ENCODE peak calls at places on chromosome 17, in four cellular contexts. T is IMR-90; J is HCT116; X is CD4-positive, alpha-beta T cell. Q is an unnamed sample.

GRCh38 chr17:63150466-63150865 is 184.4 kb downstream of the TANC2 start:
- DNase-seq in T (no peak), J (no peak), X (no peak), Q (no peak)

GRCh38 chr17:48542956-48543853 is 1.7 kb downstream of the HOXB2 start:
- DNase-seq in T (peak), J (no peak), X (peak), Q (peak)

GRCh38 chr17:16491703-16492612 is at the start of gene LRRC75A:
- DNase-seq in T (peak), J (no peak), X (peak), Q (peak)

GRCh38 chr17:4327638-4328037 is 38.8 kb downstream of the UBE2G1 start:
- DNase-seq in T (peak), J (peak), X (no peak), Q (no peak)

GRCh38 chr17:71689782-71690181 is 431.0 kb upstream of the SOX9 start:
- DNase-seq in T (no peak), J (no peak), X (no peak), Q (no peak)

GRCh38 chr17:40534431-40535189 is 30.7 kb downstream of the CCR7 start:
- DNase-seq in T (no peak), J (no peak), X (no peak), Q (no peak)

GRCh38 chr17:47213540-47213939 is 4.4 kb downstream of the MYL4 start:
- DNase-seq in T (no peak), J (no peak), X (no peak), Q (no peak)

GRCh38 chr17:81164464-81165245 is 652 bp upstream of the PVALEF start:
- DNase-seq in T (no peak), J (no peak), X (no peak), Q (no peak)

GRCh38 chr17:67994827-67995567 is 1.3 kb downstream of the C17orf58 start:
- DNase-seq in T (peak), J (no peak), X (no peak), Q (no peak)

GRCh38 chr17:1485311-1485747 is 7.2 kb downstream of the MYO1C start:
- DNase-seq in T (no peak), J (no peak), X (no peak), Q (peak)

GRCh38 chr17:69523252-69523861 is 108.9 kb downstream of the MAP2K6 start:
- DNase-seq in T (peak), J (peak), X (no peak), Q (no peak)

GRCh38 chr17:61363601-61364462 is 35.8 kb upstream of the TBX2 start:
- DNase-seq in T (no peak), J (no peak), X (no peak), Q (no peak)

GRCh38 chr17:31582151-31582907 is 190.9 kb downstream of the RAB11FIP4 start:
- DNase-seq in T (peak), J (no peak), X (no peak), Q (no peak)

GRCh38 chr17:55964191-55964590 is 189.1 kb upstream of the ANKFN1 start:
- DNase-seq in T (no peak), J (no peak), X (no peak), Q (no peak)

GRCh38 chr17:79691931-79692330 is 38.8 kb upstream of the ENPP7 start:
- DNase-seq in T (no peak), J (no peak), X (no peak), Q (no peak)

GRCh38 chr17:78781339-78782304 is at the start of gene CYTH1:
- DNase-seq in T (no peak), J (no peak), X (peak), Q (peak)

GRCh38 chr17:19380551-19381284 is 2.4 kb downstream of the MAPK7 start:
- DNase-seq in T (no peak), J (no peak), X (no peak), Q (no peak)

GRCh38 chr17:5014357-5014756 is 16.6 kb downstream of the KIF1C start:
- DNase-seq in T (no peak), J (no peak), X (no peak), Q (no peak)

GRCh38 chr17:64219571-64219970 is 43.5 kb downstream of the TEX2 start:
- DNase-seq in T (no peak), J (no peak), X (no peak), Q (no peak)

GRCh38 chr17:40702271-40702670 is 1.3 kb downstream of the KRT24 start:
- DNase-seq in T (no peak), J (no peak), X (no peak), Q (no peak)

GRCh38 chr17:42695500-42695899 is 13.2 kb downstream of the CNTNAP1 start:
- DNase-seq in T (no peak), J (no peak), X (no peak), Q (no peak)

GRCh38 chr17:29709861-29710849 is 87.4 kb upstream of the CORO6 start:
- DNase-seq in T (peak), J (no peak), X (no peak), Q (no peak)

GRCh38 chr17:57568340-57568739 is 176.8 kb downstream of the CCDC182 start:
- DNase-seq in T (no peak), J (no peak), X (no peak), Q (no peak)

GRCh38 chr17:45895304-45895968 is 1.1 kb downstream of the MAPT start:
- DNase-seq in T (no peak), J (no peak), X (peak), Q (no peak)
- TF ChIP-seq CTCF in T (no peak), J (no peak), X (no peak), Q (no peak)

GRCh38 chr17:76709077-76709950 is 1.5 kb downstream of the MXRA7 start:
- DNase-seq in T (peak), J (no peak), X (no peak), Q (no peak)
- TF ChIP-seq CTCF in T (peak), J (no peak), X (no peak), Q (no peak)

DNA sequence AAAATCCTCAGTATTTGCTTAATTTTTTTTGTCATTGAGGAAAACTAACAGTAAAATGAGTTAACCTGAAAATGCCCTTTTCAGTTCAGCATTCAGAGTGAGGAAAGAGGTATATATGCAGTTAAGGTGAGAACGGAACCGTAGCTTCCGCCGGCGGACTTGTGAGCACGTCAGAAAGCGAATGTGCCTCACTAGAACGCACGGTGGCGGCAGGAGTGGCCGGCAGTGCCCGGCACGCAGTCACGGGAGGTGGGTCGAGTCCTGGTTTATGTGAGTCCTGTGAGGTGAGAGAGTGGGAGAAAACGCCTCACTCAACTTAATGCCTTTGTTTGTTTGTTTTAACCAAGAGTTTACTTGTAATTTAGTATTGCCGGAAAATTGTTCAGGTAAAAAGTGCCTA is 6.1 kb downstream of the SEC14L1 start:
- DNase-seq in T (no peak), J (no peak), X (no peak), Q (no peak)
- TF ChIP-seq CTCF in T (no peak), J (no peak), X (no peak), Q (no peak)

GRCh38 chr17:33021731-33022408 is 30.2 kb downstream of the SPACA3 start:
- DNase-seq in T (peak), J (no peak), X (no peak), Q (no peak)
- TF ChIP-seq CTCF in T (peak), J (no peak), X (no peak), Q (no peak)

GRCh38 chr17:77441130-77441920 is 300.6 kb downstream of the SEC14L1 start:
- DNase-seq in T (no peak), J (no peak), X (peak), Q (peak)
- TF ChIP-seq CTCF in T (no peak), J (no peak), X (no peak), Q (no peak)

DNA sequence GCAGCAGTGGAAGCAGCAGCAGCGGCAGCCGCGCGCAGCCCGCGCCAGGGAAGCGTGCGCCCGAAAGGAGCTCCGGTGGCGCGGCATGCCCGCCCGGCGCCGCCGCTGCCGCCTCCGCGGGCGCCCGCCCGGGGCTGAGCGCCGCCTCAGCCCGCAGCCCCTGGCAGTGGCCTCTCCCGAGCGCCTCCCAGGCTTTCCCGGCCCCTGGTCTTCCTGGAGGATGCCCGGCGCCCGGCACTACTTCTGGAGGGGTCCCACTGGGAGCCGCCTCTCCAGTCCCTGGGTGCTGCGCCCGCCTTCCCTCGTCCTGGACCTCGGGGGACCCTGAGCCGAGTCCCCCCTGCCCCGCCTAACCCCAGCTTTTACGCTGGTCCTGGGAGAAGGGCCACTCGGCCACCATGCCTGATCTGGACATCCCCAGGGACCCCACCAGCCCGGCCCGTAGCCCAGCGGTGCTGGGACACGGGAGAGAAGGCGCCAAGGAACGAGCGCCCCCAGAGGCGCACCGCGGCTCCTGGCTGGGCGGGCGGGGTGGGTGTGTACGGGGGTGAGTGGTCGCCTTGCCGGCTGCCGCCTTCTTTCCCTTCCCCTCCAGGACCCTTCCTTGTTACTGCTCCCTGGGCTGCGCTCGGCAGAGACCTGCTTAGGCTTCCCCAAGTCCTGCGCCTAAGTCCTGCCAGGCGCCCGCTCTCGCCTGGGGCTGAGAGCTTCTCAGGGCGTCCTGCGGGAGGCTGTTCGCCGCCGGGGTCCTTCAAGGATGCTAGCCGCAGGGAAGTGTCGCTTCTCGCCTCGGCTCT is 713 bp downstream of the ASIC2 start:
- DNase-seq in T (peak), J (no peak), X (no peak), Q (no peak)
- TF ChIP-seq CTCF in T (peak), J (no peak), X (no peak), Q (no peak)

Q was measured in natural killer cell.